ENCODE peak calls at places on chromosomes 1 and 21, in eight cellular contexts. One of them, this sample, is unnamed.

GRCh38 chr1:76826072-76826827 is 41.0 kb upstream of the ST6GALNAC5 start:
- DNase-seq in uterus: no peak
- DNase-seq in cardiac muscle cell: no peak
- DNase-seq in WERI-Rb-1: no peak
- DNase-seq in neural progenitor cell: no peak
- DNase-seq in brain microvascular endothelial cell: peak; percentile 21
- DNase-seq in type B pancreatic cell: no peak
- DNase-seq in astrocyte of the spinal cord: peak; percentile 70
- DNase-seq in this sample: no peak

GRCh38 chr1:96416111-96416595 is 305.4 kb upstream of the PTBP2 start:
- DNase-seq in WERI-Rb-1: no peak
- DNase-seq in cardiac muscle cell: peak; percentile 24
- DNase-seq in neural progenitor cell: no peak
- DNase-seq in type B pancreatic cell: no peak
- DNase-seq in brain microvascular endothelial cell: peak; percentile 90
- DNase-seq in astrocyte of the spinal cord: peak; percentile 97
- DNase-seq in uterus: peak; percentile 16
- DNase-seq in this sample: no peak

GRCh38 chr21:44534688-44535087 is 5.3 kb downstream of the KRTAP10-1 start:
- DNase-seq in uterus: no peak
- DNase-seq in astrocyte of the spinal cord: no peak
- DNase-seq in cardiac muscle cell: no peak
- DNase-seq in WERI-Rb-1: no peak
- DNase-seq in type B pancreatic cell: peak; percentile 31
- DNase-seq in neural progenitor cell: no peak
- DNase-seq in brain microvascular endothelial cell: no peak
- DNase-seq in this sample: no peak

GRCh38 chr1:87556326-87556725 is 227.6 kb downstream of the LMO4 start:
- DNase-seq in type B pancreatic cell: no peak
- DNase-seq in brain microvascular endothelial cell: no peak
- DNase-seq in uterus: no peak
- DNase-seq in cardiac muscle cell: no peak
- DNase-seq in WERI-Rb-1: no peak
- DNase-seq in astrocyte of the spinal cord: no peak
- DNase-seq in neural progenitor cell: no peak
- DNase-seq in this sample: no peak

GRCh38 chr1:211606914-211607751 is 28.2 kb upstream of the SLC30A1 start:
- DNase-seq in cardiac muscle cell: no peak
- DNase-seq in neural progenitor cell: no peak
- DNase-seq in brain microvascular endothelial cell: no peak
- DNase-seq in astrocyte of the spinal cord: no peak
- DNase-seq in WERI-Rb-1: no peak
- DNase-seq in uterus: no peak
- DNase-seq in type B pancreatic cell: no peak
- DNase-seq in this sample: no peak

GRCh38 chr1:89908993-89909436 is 85.9 kb upstream of the ZNF326 start:
- DNase-seq in cardiac muscle cell: no peak
- DNase-seq in type B pancreatic cell: no peak
- DNase-seq in brain microvascular endothelial cell: peak; percentile 61
- DNase-seq in astrocyte of the spinal cord: no peak
- DNase-seq in uterus: no peak
- DNase-seq in neural progenitor cell: no peak
- DNase-seq in WERI-Rb-1: no peak
- DNase-seq in this sample: no peak

GRCh38 chr1:170192535-170192934 is 46.8 kb downstream of the NTMT2 start:
- DNase-seq in brain microvascular endothelial cell: no peak
- DNase-seq in cardiac muscle cell: no peak
- DNase-seq in type B pancreatic cell: no peak
- DNase-seq in WERI-Rb-1: no peak
- DNase-seq in astrocyte of the spinal cord: no peak
- DNase-seq in uterus: no peak
- DNase-seq in neural progenitor cell: no peak
- DNase-seq in this sample: no peak

GRCh38 chr1:166999090-166999489 is 10.0 kb downstream of the MAEL start:
- DNase-seq in type B pancreatic cell: no peak
- DNase-seq in WERI-Rb-1: no peak
- DNase-seq in neural progenitor cell: no peak
- DNase-seq in uterus: no peak
- DNase-seq in cardiac muscle cell: no peak
- DNase-seq in astrocyte of the spinal cord: peak; percentile 79
- DNase-seq in brain microvascular endothelial cell: peak; percentile 58
- DNase-seq in this sample: no peak

GRCh38 chr1:71307451-71307850 is 226.6 kb upstream of the ZRANB2 start:
- DNase-seq in neural progenitor cell: no peak
- DNase-seq in cardiac muscle cell: no peak
- DNase-seq in astrocyte of the spinal cord: peak; percentile 54
- DNase-seq in WERI-Rb-1: no peak
- DNase-seq in brain microvascular endothelial cell: no peak
- DNase-seq in type B pancreatic cell: no peak
- DNase-seq in uterus: no peak
- DNase-seq in this sample: no peak

GRCh38 chr1:165717918-165718515 is 19.7 kb upstream of the ALDH9A1 start:
- DNase-seq in type B pancreatic cell: no peak
- DNase-seq in astrocyte of the spinal cord: peak; percentile 70
- DNase-seq in brain microvascular endothelial cell: peak; percentile 65
- DNase-seq in WERI-Rb-1: peak; percentile 49
- DNase-seq in cardiac muscle cell: peak; percentile 53
- DNase-seq in neural progenitor cell: peak; percentile 66
- DNase-seq in uterus: peak; percentile 19
- DNase-seq in this sample: peak; percentile 47

GRCh38 chr1:209706622-209707021 is 2.0 kb downstream of the HSD11B1 start:
- DNase-seq in WERI-Rb-1: no peak
- DNase-seq in astrocyte of the spinal cord: no peak
- DNase-seq in type B pancreatic cell: no peak
- DNase-seq in brain microvascular endothelial cell: no peak
- DNase-seq in neural progenitor cell: no peak
- DNase-seq in uterus: no peak
- DNase-seq in cardiac muscle cell: no peak
- DNase-seq in this sample: no peak

GRCh38 chr1:182974792-182975191 is 21.8 kb upstream of the SHCBP1L start:
- DNase-seq in cardiac muscle cell: no peak
- DNase-seq in brain microvascular endothelial cell: no peak
- DNase-seq in uterus: no peak
- DNase-seq in astrocyte of the spinal cord: no peak
- DNase-seq in type B pancreatic cell: no peak
- DNase-seq in WERI-Rb-1: no peak
- DNase-seq in neural progenitor cell: peak; percentile 48
- DNase-seq in this sample: no peak

GRCh38 chr1:6006882-6007281 is 14.7 kb upstream of the NPHP4 start:
- DNase-seq in WERI-Rb-1: no peak
- DNase-seq in neural progenitor cell: no peak
- DNase-seq in astrocyte of the spinal cord: no peak
- DNase-seq in type B pancreatic cell: no peak
- DNase-seq in uterus: no peak
- DNase-seq in cardiac muscle cell: peak; percentile 34
- DNase-seq in brain microvascular endothelial cell: no peak
- DNase-seq in this sample: no peak

GRCh38 chr1:89705901-89706699 is 73.2 kb downstream of the LRRC8C start:
- DNase-seq in WERI-Rb-1: no peak
- DNase-seq in type B pancreatic cell: no peak
- DNase-seq in astrocyte of the spinal cord: no peak
- DNase-seq in uterus: no peak
- DNase-seq in brain microvascular endothelial cell: no peak
- DNase-seq in neural progenitor cell: no peak
- DNase-seq in cardiac muscle cell: no peak
- DNase-seq in this sample: no peak

GRCh38 chr1:42756956-42757891 is 9.6 kb downstream of the P3H1 start:
- DNase-seq in type B pancreatic cell: no peak
- DNase-seq in cardiac muscle cell: peak; percentile 64
- DNase-seq in uterus: no peak
- DNase-seq in WERI-Rb-1: peak; percentile 63
- DNase-seq in brain microvascular endothelial cell: peak; percentile 54
- DNase-seq in neural progenitor cell: peak; percentile 81
- DNase-seq in astrocyte of the spinal cord: peak; percentile 69
- DNase-seq in this sample: peak; percentile 34

GRCh38 chr21:45378258-45378966 is 26.6 kb upstream of the COL18A1 start:
- DNase-seq in type B pancreatic cell: no peak
- DNase-seq in cardiac muscle cell: no peak
- DNase-seq in astrocyte of the spinal cord: peak; percentile 67
- DNase-seq in neural progenitor cell: peak; percentile 93
- DNase-seq in brain microvascular endothelial cell: no peak
- DNase-seq in WERI-Rb-1: no peak
- DNase-seq in uterus: peak; percentile 13
- DNase-seq in this sample: no peak

GRCh38 chr1:201126832-201127754 is at the start of gene ASCL5:
- DNase-seq in brain microvascular endothelial cell: peak; percentile 43
- DNase-seq in cardiac muscle cell: no peak
- DNase-seq in WERI-Rb-1: peak; percentile 95
- DNase-seq in uterus: no peak
- DNase-seq in neural progenitor cell: peak; percentile 46
- DNase-seq in type B pancreatic cell: no peak
- DNase-seq in astrocyte of the spinal cord: peak; percentile 50
- DNase-seq in this sample: peak; percentile 74

GRCh38 chr1:99648107-99648506 is 2.2 kb downstream of the PALMD start:
- DNase-seq in uterus: peak; percentile 63
- DNase-seq in neural progenitor cell: no peak
- DNase-seq in brain microvascular endothelial cell: no peak
- DNase-seq in type B pancreatic cell: no peak
- DNase-seq in astrocyte of the spinal cord: no peak
- DNase-seq in WERI-Rb-1: peak; percentile 19
- DNase-seq in cardiac muscle cell: no peak
- DNase-seq in this sample: peak; percentile 84

GRCh38 chr21:45146301-45146700 is 71.9 kb downstream of the ADARB1 start:
- DNase-seq in brain microvascular endothelial cell: no peak
- DNase-seq in cardiac muscle cell: no peak
- DNase-seq in WERI-Rb-1: no peak
- DNase-seq in astrocyte of the spinal cord: no peak
- DNase-seq in neural progenitor cell: no peak
- DNase-seq in type B pancreatic cell: no peak
- DNase-seq in uterus: no peak
- DNase-seq in this sample: no peak

GRCh38 chr1:115237507-115237906 is 100.5 kb downstream of the NGF start:
- DNase-seq in WERI-Rb-1: no peak
- DNase-seq in astrocyte of the spinal cord: peak; percentile 32
- DNase-seq in neural progenitor cell: no peak
- DNase-seq in cardiac muscle cell: no peak
- DNase-seq in uterus: no peak
- DNase-seq in type B pancreatic cell: no peak
- DNase-seq in brain microvascular endothelial cell: peak; percentile 20
- DNase-seq in this sample: no peak
- TF ChIP-seq CTCF in WERI-Rb-1: no peak
- TF ChIP-seq CTCF in astrocyte of the spinal cord: no peak
- TF ChIP-seq CTCF in neural progenitor cell: no peak
- TF ChIP-seq CTCF in cardiac muscle cell: no peak
- TF ChIP-seq CTCF in uterus: no peak
- TF ChIP-seq CTCF in type B pancreatic cell: no peak
- TF ChIP-seq CTCF in brain microvascular endothelial cell: no peak
- TF ChIP-seq CTCF in this sample: no peak

GRCh38 chr1:171266930-171267329 is 18.6 kb downstream of the FMO1 start:
- DNase-seq in brain microvascular endothelial cell: no peak
- DNase-seq in WERI-Rb-1: no peak
- DNase-seq in type B pancreatic cell: no peak
- DNase-seq in astrocyte of the spinal cord: no peak
- DNase-seq in cardiac muscle cell: no peak
- DNase-seq in neural progenitor cell: no peak
- DNase-seq in uterus: no peak
- DNase-seq in this sample: no peak
- TF ChIP-seq CTCF in brain microvascular endothelial cell: no peak
- TF ChIP-seq CTCF in WERI-Rb-1: no peak
- TF ChIP-seq CTCF in type B pancreatic cell: no peak
- TF ChIP-seq CTCF in astrocyte of the spinal cord: no peak
- TF ChIP-seq CTCF in cardiac muscle cell: no peak
- TF ChIP-seq CTCF in neural progenitor cell: no peak
- TF ChIP-seq CTCF in uterus: no peak
- TF ChIP-seq CTCF in this sample: no peak

GRCh38 chr21:16196521-16197208 is 466.9 kb downstream of the USP25 start:
- DNase-seq in uterus: no peak
- DNase-seq in WERI-Rb-1: no peak
- DNase-seq in brain microvascular endothelial cell: no peak
- DNase-seq in type B pancreatic cell: no peak
- DNase-seq in neural progenitor cell: no peak
- DNase-seq in cardiac muscle cell: no peak
- DNase-seq in astrocyte of the spinal cord: peak; percentile 69
- DNase-seq in this sample: no peak

GRCh38 chr21:16194851-16195251 is 465.1 kb downstream of the USP25 start:
- DNase-seq in neural progenitor cell: peak; percentile 3
- DNase-seq in type B pancreatic cell: no peak
- DNase-seq in brain microvascular endothelial cell: peak; percentile 43
- DNase-seq in astrocyte of the spinal cord: peak; percentile 64
- DNase-seq in cardiac muscle cell: peak; percentile 21
- DNase-seq in WERI-Rb-1: no peak
- DNase-seq in uterus: no peak
- DNase-seq in this sample: no peak

GRCh38 chr21:16193758-16194606 is 464.2 kb downstream of the USP25 start:
- DNase-seq in neural progenitor cell: peak; percentile 81
- DNase-seq in type B pancreatic cell: no peak
- DNase-seq in brain microvascular endothelial cell: peak; percentile 80
- DNase-seq in cardiac muscle cell: peak; percentile 71
- DNase-seq in astrocyte of the spinal cord: peak; percentile 90
- DNase-seq in WERI-Rb-1: peak; percentile 16
- DNase-seq in uterus: peak; percentile 77
- DNase-seq in this sample: peak; percentile 71

GRCh38 chr21:16195476-16195875 is 465.7 kb downstream of the USP25 start:
- DNase-seq in type B pancreatic cell: no peak
- DNase-seq in WERI-Rb-1: no peak
- DNase-seq in uterus: no peak
- DNase-seq in brain microvascular endothelial cell: peak; percentile 48
- DNase-seq in cardiac muscle cell: no peak
- DNase-seq in astrocyte of the spinal cord: peak; percentile 83
- DNase-seq in neural progenitor cell: no peak
- DNase-seq in this sample: no peak

GRCh38 chr21:16195896-16196443 is 466.2 kb downstream of the USP25 start:
- DNase-seq in WERI-Rb-1: no peak
- DNase-seq in uterus: no peak
- DNase-seq in type B pancreatic cell: no peak
- DNase-seq in neural progenitor cell: no peak
- DNase-seq in brain microvascular endothelial cell: no peak
- DNase-seq in cardiac muscle cell: no peak
- DNase-seq in astrocyte of the spinal cord: peak; percentile 48
- DNase-seq in this sample: no peak
- TF ChIP-seq CTCF in WERI-Rb-1: no peak
- TF ChIP-seq CTCF in uterus: no peak
- TF ChIP-seq CTCF in type B pancreatic cell: no peak
- TF ChIP-seq CTCF in neural progenitor cell: no peak
- TF ChIP-seq CTCF in brain microvascular endothelial cell: no peak
- TF ChIP-seq CTCF in cardiac muscle cell: no peak
- TF ChIP-seq CTCF in astrocyte of the spinal cord: no peak
- TF ChIP-seq CTCF in this sample: no peak

GRCh38 chr1:223834660-223835263 is 11.0 kb downstream of the TP53BP2 start:
- DNase-seq in WERI-Rb-1: no peak
- DNase-seq in neural progenitor cell: no peak
- DNase-seq in astrocyte of the spinal cord: peak; percentile 71
- DNase-seq in cardiac muscle cell: no peak
- DNase-seq in type B pancreatic cell: no peak
- DNase-seq in uterus: no peak
- DNase-seq in brain microvascular endothelial cell: peak; percentile 85
- DNase-seq in this sample: no peak

GRCh38 chr1:223833948-223834347 is 11.8 kb downstream of the TP53BP2 start:
- DNase-seq in astrocyte of the spinal cord: no peak
- DNase-seq in uterus: no peak
- DNase-seq in cardiac muscle cell: no peak
- DNase-seq in WERI-Rb-1: no peak
- DNase-seq in neural progenitor cell: no peak
- DNase-seq in brain microvascular endothelial cell: no peak
- DNase-seq in type B pancreatic cell: no peak
- DNase-seq in this sample: no peak

GRCh38 chr1:223829678-223830077 is 16.1 kb downstream of the TP53BP2 start:
- DNase-seq in cardiac muscle cell: no peak
- DNase-seq in uterus: no peak
- DNase-seq in brain microvascular endothelial cell: no peak
- DNase-seq in neural progenitor cell: no peak
- DNase-seq in type B pancreatic cell: no peak
- DNase-seq in WERI-Rb-1: no peak
- DNase-seq in astrocyte of the spinal cord: no peak
- DNase-seq in this sample: no peak

GRCh38 chr1:223832637-223832943 is 13.2 kb downstream of the TP53BP2 start:
- DNase-seq in WERI-Rb-1: no peak
- DNase-seq in brain microvascular endothelial cell: no peak
- DNase-seq in cardiac muscle cell: peak; percentile 36
- DNase-seq in uterus: no peak
- DNase-seq in type B pancreatic cell: no peak
- DNase-seq in neural progenitor cell: no peak
- DNase-seq in astrocyte of the spinal cord: no peak
- DNase-seq in this sample: no peak

GRCh38 chr1:223831755-223832636 is 13.8 kb downstream of the TP53BP2 start:
- DNase-seq in uterus: no peak
- DNase-seq in astrocyte of the spinal cord: peak; percentile 74
- DNase-seq in WERI-Rb-1: no peak
- DNase-seq in type B pancreatic cell: no peak
- DNase-seq in brain microvascular endothelial cell: no peak
- DNase-seq in cardiac muscle cell: no peak
- DNase-seq in neural progenitor cell: no peak
- DNase-seq in this sample: no peak
- TF ChIP-seq CTCF in uterus: no peak
- TF ChIP-seq CTCF in astrocyte of the spinal cord: no peak
- TF ChIP-seq CTCF in WERI-Rb-1: no peak
- TF ChIP-seq CTCF in type B pancreatic cell: no peak
- TF ChIP-seq CTCF in brain microvascular endothelial cell: no peak
- TF ChIP-seq CTCF in cardiac muscle cell: peak; percentile 5
- TF ChIP-seq CTCF in neural progenitor cell: no peak
- TF ChIP-seq CTCF in this sample: no peak